ENCODE peak calls at places on chromosomes 16 and 17, in ten cellular contexts. One of them, this sample, is unnamed.
A peak's percentile ranks its signal among the peaks of the same experiment; 100 is the strongest.

GRCh38 chr16:80733366-80733901 is 71.0 kb downstream of the CDYL2 start:
- DNase-seq in IMR-90: no peak
- DNase-seq in heart left ventricle: no peak
- DNase-seq in effector memory CD4-positive, alpha-beta T cell: no peak
- DNase-seq in spleen: no peak
- DNase-seq in neuronal stem cell: no peak
- DNase-seq in psoas muscle: no peak
- DNase-seq in GM23248: no peak
- DNase-seq in foreskin fibroblast: no peak
- DNase-seq in lower leg skin: no peak
- DNase-seq in this sample: no peak

GRCh38 chr17:45388604-45389325 is 43.9 kb downstream of the ARHGAP27 start:
- DNase-seq in lower leg skin: no peak
- DNase-seq in foreskin fibroblast: peak; percentile 61
- DNase-seq in neuronal stem cell: no peak
- DNase-seq in GM23248: peak; percentile 77
- DNase-seq in heart left ventricle: no peak
- DNase-seq in IMR-90: peak; percentile 62
- DNase-seq in effector memory CD4-positive, alpha-beta T cell: no peak
- DNase-seq in spleen: no peak
- DNase-seq in psoas muscle: no peak
- DNase-seq in this sample: no peak

GRCh38 chr16:68367034-68367433 is 56.2 kb downstream of the PRMT7 start:
- DNase-seq in psoas muscle: no peak
- DNase-seq in heart left ventricle: no peak
- DNase-seq in effector memory CD4-positive, alpha-beta T cell: no peak
- DNase-seq in lower leg skin: no peak
- DNase-seq in neuronal stem cell: peak; percentile 54
- DNase-seq in IMR-90: peak; percentile 9
- DNase-seq in foreskin fibroblast: no peak
- DNase-seq in GM23248: peak; percentile 61
- DNase-seq in spleen: no peak
- DNase-seq in this sample: no peak

GRCh38 chr16:53007095-53007494 is 45.6 kb downstream of the CHD9NB start:
- DNase-seq in GM23248: no peak
- DNase-seq in foreskin fibroblast: no peak
- DNase-seq in IMR-90: no peak
- DNase-seq in psoas muscle: no peak
- DNase-seq in neuronal stem cell: no peak
- DNase-seq in lower leg skin: no peak
- DNase-seq in effector memory CD4-positive, alpha-beta T cell: no peak
- DNase-seq in spleen: no peak
- DNase-seq in heart left ventricle: no peak
- DNase-seq in this sample: no peak

GRCh38 chr16:74224828-74225227 is 71.8 kb upstream of the PSMD7 start:
- DNase-seq in heart left ventricle: no peak
- DNase-seq in GM23248: peak; percentile 6
- DNase-seq in spleen: no peak
- DNase-seq in effector memory CD4-positive, alpha-beta T cell: no peak
- DNase-seq in lower leg skin: no peak
- DNase-seq in foreskin fibroblast: no peak
- DNase-seq in IMR-90: peak; percentile 33
- DNase-seq in psoas muscle: no peak
- DNase-seq in neuronal stem cell: no peak
- DNase-seq in this sample: no peak

GRCh38 chr16:2210386-2211365 is at the start of gene BRICD5:
- DNase-seq in IMR-90: peak; percentile 19
- DNase-seq in neuronal stem cell: no peak
- DNase-seq in lower leg skin: no peak
- DNase-seq in effector memory CD4-positive, alpha-beta T cell: no peak
- DNase-seq in psoas muscle: no peak
- DNase-seq in GM23248: no peak
- DNase-seq in foreskin fibroblast: no peak
- DNase-seq in heart left ventricle: no peak
- DNase-seq in spleen: no peak
- DNase-seq in this sample: no peak

GRCh38 chr17:81295678-81296381 is 723 bp upstream of the SLC38A10 start:
- DNase-seq in heart left ventricle: no peak
- DNase-seq in spleen: no peak
- DNase-seq in psoas muscle: no peak
- DNase-seq in effector memory CD4-positive, alpha-beta T cell: peak; percentile 52
- DNase-seq in GM23248: peak; percentile 78
- DNase-seq in foreskin fibroblast: no peak
- DNase-seq in IMR-90: peak; percentile 33
- DNase-seq in lower leg skin: no peak
- DNase-seq in neuronal stem cell: no peak
- DNase-seq in this sample: peak; percentile 60

GRCh38 chr16:48153689-48154265 is 2.0 kb downstream of the ABCC12 start:
- DNase-seq in psoas muscle: no peak
- DNase-seq in lower leg skin: no peak
- DNase-seq in IMR-90: no peak
- DNase-seq in spleen: no peak
- DNase-seq in GM23248: no peak
- DNase-seq in effector memory CD4-positive, alpha-beta T cell: no peak
- DNase-seq in heart left ventricle: no peak
- DNase-seq in neuronal stem cell: no peak
- DNase-seq in foreskin fibroblast: no peak
- DNase-seq in this sample: no peak

GRCh38 chr17:45230787-45231480 is 9.2 kb downstream of the FMNL1 start:
- DNase-seq in psoas muscle: peak; percentile 83
- DNase-seq in spleen: peak; percentile 77
- DNase-seq in effector memory CD4-positive, alpha-beta T cell: no peak
- DNase-seq in lower leg skin: no peak
- DNase-seq in heart left ventricle: peak; percentile 60
- DNase-seq in foreskin fibroblast: peak; percentile 39
- DNase-seq in IMR-90: peak; percentile 33
- DNase-seq in neuronal stem cell: no peak
- DNase-seq in GM23248: peak; percentile 85
- DNase-seq in this sample: no peak

GRCh38 chr17:78384479-78385175 is 6.2 kb downstream of the PGS1 start:
- DNase-seq in heart left ventricle: no peak
- DNase-seq in psoas muscle: no peak
- DNase-seq in neuronal stem cell: no peak
- DNase-seq in foreskin fibroblast: no peak
- DNase-seq in lower leg skin: no peak
- DNase-seq in effector memory CD4-positive, alpha-beta T cell: no peak
- DNase-seq in GM23248: no peak
- DNase-seq in spleen: no peak
- DNase-seq in IMR-90: no peak
- DNase-seq in this sample: no peak

GRCh38 chr17:34979650-34980352 is 511 bp upstream of the LIG3 start:
- DNase-seq in IMR-90: peak; percentile 22
- DNase-seq in psoas muscle: no peak
- DNase-seq in GM23248: peak; percentile 54
- DNase-seq in effector memory CD4-positive, alpha-beta T cell: no peak
- DNase-seq in neuronal stem cell: no peak
- DNase-seq in foreskin fibroblast: no peak
- DNase-seq in spleen: no peak
- DNase-seq in heart left ventricle: no peak
- DNase-seq in lower leg skin: no peak
- DNase-seq in this sample: no peak

GRCh38 chr17:14124854-14125253 is 55.5 kb downstream of the COX10 start:
- DNase-seq in neuronal stem cell: no peak
- DNase-seq in heart left ventricle: no peak
- DNase-seq in GM23248: no peak
- DNase-seq in IMR-90: no peak
- DNase-seq in spleen: no peak
- DNase-seq in effector memory CD4-positive, alpha-beta T cell: no peak
- DNase-seq in lower leg skin: no peak
- DNase-seq in psoas muscle: no peak
- DNase-seq in foreskin fibroblast: no peak
- DNase-seq in this sample: no peak

GRCh38 chr16:50247906-50248608 is 18.3 kb upstream of the ADCY7 start:
- DNase-seq in IMR-90: no peak
- DNase-seq in GM23248: no peak
- DNase-seq in lower leg skin: no peak
- DNase-seq in foreskin fibroblast: no peak
- DNase-seq in effector memory CD4-positive, alpha-beta T cell: no peak
- DNase-seq in heart left ventricle: no peak
- DNase-seq in psoas muscle: no peak
- DNase-seq in neuronal stem cell: no peak
- DNase-seq in spleen: no peak
- DNase-seq in this sample: no peak

GRCh38 chr16:11624645-11625607 is 38.2 kb upstream of the LITAF start:
- DNase-seq in neuronal stem cell: no peak
- DNase-seq in IMR-90: no peak
- DNase-seq in spleen: no peak
- DNase-seq in psoas muscle: no peak
- DNase-seq in effector memory CD4-positive, alpha-beta T cell: no peak
- DNase-seq in lower leg skin: no peak
- DNase-seq in GM23248: peak; percentile 58
- DNase-seq in heart left ventricle: no peak
- DNase-seq in foreskin fibroblast: peak; percentile 55
- DNase-seq in this sample: no peak

GRCh38 chr17:33968350-33969044 is 286.6 kb upstream of the CCL2 start:
- DNase-seq in neuronal stem cell: no peak
- DNase-seq in lower leg skin: no peak
- DNase-seq in heart left ventricle: no peak
- DNase-seq in IMR-90: no peak
- DNase-seq in effector memory CD4-positive, alpha-beta T cell: no peak
- DNase-seq in foreskin fibroblast: no peak
- DNase-seq in psoas muscle: no peak
- DNase-seq in spleen: no peak
- DNase-seq in GM23248: peak; percentile 10
- DNase-seq in this sample: no peak

GRCh38 chr17:28960256-28961106 is 9.2 kb upstream of the PHF12 start:
- DNase-seq in effector memory CD4-positive, alpha-beta T cell: no peak
- DNase-seq in psoas muscle: no peak
- DNase-seq in GM23248: no peak
- DNase-seq in neuronal stem cell: no peak
- DNase-seq in spleen: peak; percentile 51
- DNase-seq in foreskin fibroblast: no peak
- DNase-seq in IMR-90: no peak
- DNase-seq in lower leg skin: no peak
- DNase-seq in heart left ventricle: no peak
- DNase-seq in this sample: no peak

GRCh38 chr17:41537990-41538389 is 9.9 kb upstream of the KRT19 start:
- DNase-seq in effector memory CD4-positive, alpha-beta T cell: no peak
- DNase-seq in neuronal stem cell: no peak
- DNase-seq in IMR-90: peak; percentile 20
- DNase-seq in spleen: peak; percentile 37
- DNase-seq in psoas muscle: no peak
- DNase-seq in heart left ventricle: no peak
- DNase-seq in foreskin fibroblast: no peak
- DNase-seq in lower leg skin: no peak
- DNase-seq in GM23248: no peak
- DNase-seq in this sample: no peak

GRCh38 chr17:47072881-47073280 is 93.8 kb upstream of the RPRML start:
- DNase-seq in psoas muscle: no peak
- DNase-seq in effector memory CD4-positive, alpha-beta T cell: no peak
- DNase-seq in spleen: no peak
- DNase-seq in neuronal stem cell: no peak
- DNase-seq in lower leg skin: no peak
- DNase-seq in foreskin fibroblast: peak; percentile 62
- DNase-seq in GM23248: no peak
- DNase-seq in heart left ventricle: no peak
- DNase-seq in IMR-90: peak; percentile 33
- DNase-seq in this sample: no peak
- H3K4me3 ChIP-seq in psoas muscle: no peak overlapping the region
- H3K4me3 ChIP-seq in effector memory CD4-positive, alpha-beta T cell: no peak overlapping the region
- H3K4me3 ChIP-seq in spleen: no peak overlapping the region
- H3K4me3 ChIP-seq in neuronal stem cell: no peak overlapping the region
- H3K4me3 ChIP-seq in lower leg skin: no peak overlapping the region
- H3K4me3 ChIP-seq in foreskin fibroblast: no peak overlapping the region
- H3K4me3 ChIP-seq in GM23248: no peak overlapping the region
- H3K4me3 ChIP-seq in heart left ventricle: no peak overlapping the region
- H3K4me3 ChIP-seq in IMR-90: no peak overlapping the region
- H3K4me3 ChIP-seq in this sample: no peak overlapping the region

GRCh38 chr17:79809530-79810137 is 12.8 kb upstream of the CBX8 start:
- DNase-seq in psoas muscle: no peak
- DNase-seq in heart left ventricle: no peak
- DNase-seq in neuronal stem cell: no peak
- DNase-seq in lower leg skin: no peak
- DNase-seq in foreskin fibroblast: no peak
- DNase-seq in spleen: no peak
- DNase-seq in GM23248: no peak
- DNase-seq in effector memory CD4-positive, alpha-beta T cell: no peak
- DNase-seq in IMR-90: no peak
- DNase-seq in this sample: no peak
- H3K4me3 ChIP-seq in psoas muscle: peak overlapping the region; percentile 15
- H3K4me3 ChIP-seq in heart left ventricle: no peak overlapping the region
- H3K4me3 ChIP-seq in neuronal stem cell: peak overlapping the region; percentile 37
- H3K4me3 ChIP-seq in lower leg skin: no peak overlapping the region
- H3K4me3 ChIP-seq in foreskin fibroblast: no peak overlapping the region
- H3K4me3 ChIP-seq in spleen: no peak overlapping the region
- H3K4me3 ChIP-seq in GM23248: no peak overlapping the region
- H3K4me3 ChIP-seq in effector memory CD4-positive, alpha-beta T cell: no peak overlapping the region
- H3K4me3 ChIP-seq in IMR-90: peak overlapping the region; percentile 1
- H3K4me3 ChIP-seq in this sample: no peak overlapping the region

GRCh38 chr16:24988593-24989338 is 26.4 kb downstream of the ARHGAP17 start:
- DNase-seq in neuronal stem cell: no peak
- DNase-seq in psoas muscle: no peak
- DNase-seq in GM23248: peak; percentile 88
- DNase-seq in effector memory CD4-positive, alpha-beta T cell: no peak
- DNase-seq in spleen: no peak
- DNase-seq in IMR-90: peak; percentile 76
- DNase-seq in lower leg skin: no peak
- DNase-seq in foreskin fibroblast: no peak
- DNase-seq in heart left ventricle: peak; percentile 43
- DNase-seq in this sample: no peak

GRCh38 chr16:24984101-24984500 is 31.1 kb downstream of the ARHGAP17 start:
- DNase-seq in heart left ventricle: peak; percentile 14
- DNase-seq in IMR-90: no peak
- DNase-seq in effector memory CD4-positive, alpha-beta T cell: no peak
- DNase-seq in GM23248: no peak
- DNase-seq in lower leg skin: no peak
- DNase-seq in spleen: no peak
- DNase-seq in neuronal stem cell: no peak
- DNase-seq in psoas muscle: no peak
- DNase-seq in foreskin fibroblast: no peak
- DNase-seq in this sample: no peak

GRCh38 chr16:24988137-24988535 is 27.0 kb downstream of the ARHGAP17 start:
- DNase-seq in IMR-90: peak; percentile 60
- DNase-seq in spleen: no peak
- DNase-seq in neuronal stem cell: no peak
- DNase-seq in heart left ventricle: no peak
- DNase-seq in GM23248: peak; percentile 62
- DNase-seq in lower leg skin: no peak
- DNase-seq in foreskin fibroblast: no peak
- DNase-seq in psoas muscle: no peak
- DNase-seq in effector memory CD4-positive, alpha-beta T cell: no peak
- DNase-seq in this sample: no peak

GRCh38 chr16:24984903-24985675 is 30.1 kb downstream of the ARHGAP17 start:
- DNase-seq in lower leg skin: no peak
- DNase-seq in neuronal stem cell: no peak
- DNase-seq in effector memory CD4-positive, alpha-beta T cell: no peak
- DNase-seq in IMR-90: no peak
- DNase-seq in foreskin fibroblast: no peak
- DNase-seq in spleen: no peak
- DNase-seq in GM23248: peak; percentile 36
- DNase-seq in psoas muscle: no peak
- DNase-seq in heart left ventricle: no peak
- DNase-seq in this sample: no peak

GRCh38 chr16:24986512-24987303 is 28.5 kb downstream of the ARHGAP17 start:
- DNase-seq in foreskin fibroblast: peak; percentile 62
- DNase-seq in spleen: no peak
- DNase-seq in effector memory CD4-positive, alpha-beta T cell: no peak
- DNase-seq in lower leg skin: peak; percentile 49
- DNase-seq in psoas muscle: no peak
- DNase-seq in neuronal stem cell: no peak
- DNase-seq in heart left ventricle: peak; percentile 63
- DNase-seq in GM23248: peak; percentile 90
- DNase-seq in IMR-90: peak; percentile 88
- DNase-seq in this sample: no peak
- H3K4me3 ChIP-seq in foreskin fibroblast: peak overlapping the region; percentile 9
- H3K4me3 ChIP-seq in spleen: no peak overlapping the region
- H3K4me3 ChIP-seq in effector memory CD4-positive, alpha-beta T cell: no peak overlapping the region
- H3K4me3 ChIP-seq in lower leg skin: no peak overlapping the region
- H3K4me3 ChIP-seq in psoas muscle: peak overlapping the region; percentile 8
- H3K4me3 ChIP-seq in neuronal stem cell: no peak overlapping the region
- H3K4me3 ChIP-seq in heart left ventricle: peak overlapping the region; percentile 28
- H3K4me3 ChIP-seq in GM23248: peak overlapping the region; percentile 54
- H3K4me3 ChIP-seq in IMR-90: peak overlapping the region; percentile 3
- H3K4me3 ChIP-seq in this sample: no peak overlapping the region

GRCh38 chr17:66711936-66712335 is 123.0 kb upstream of the CACNG5 start:
- DNase-seq in neuronal stem cell: no peak
- DNase-seq in spleen: no peak
- DNase-seq in IMR-90: no peak
- DNase-seq in lower leg skin: no peak
- DNase-seq in foreskin fibroblast: no peak
- DNase-seq in effector memory CD4-positive, alpha-beta T cell: no peak
- DNase-seq in GM23248: no peak
- DNase-seq in psoas muscle: no peak
- DNase-seq in heart left ventricle: no peak
- DNase-seq in this sample: peak; percentile 61
- H3K4me3 ChIP-seq in neuronal stem cell: no peak overlapping the region
- H3K4me3 ChIP-seq in spleen: no peak overlapping the region
- H3K4me3 ChIP-seq in IMR-90: no peak overlapping the region
- H3K4me3 ChIP-seq in lower leg skin: no peak overlapping the region
- H3K4me3 ChIP-seq in foreskin fibroblast: no peak overlapping the region
- H3K4me3 ChIP-seq in effector memory CD4-positive, alpha-beta T cell: no peak overlapping the region
- H3K4me3 ChIP-seq in GM23248: no peak overlapping the region
- H3K4me3 ChIP-seq in psoas muscle: no peak overlapping the region
- H3K4me3 ChIP-seq in heart left ventricle: no peak overlapping the region
- H3K4me3 ChIP-seq in this sample: no peak overlapping the region